ENCODE peak calls at places on chromosome 19, in four cellular contexts. Z is CD8-positive, alpha-beta T cell; L is upper lobe of right lung; N is GM23338. F is an unnamed sample.

GRCh38 chr19:28045621-28046020 is 1167.3 kb downstream of the UQCRFS1 start:
- DNase-seq in N (no peak), L (no peak), Z (no peak), F (no peak)

GRCh38 chr19:56566904-56567273 is 379 bp upstream of the ZNF470 start:
- DNase-seq in Z (peak; percentile 36), L (peak; percentile 78), N (peak; percentile 46), F (no peak)

GRCh38 chr19:37943480-37943879 is 36.5 kb downstream of the SIPA1L3 start:
- DNase-seq in Z (no peak), L (peak; percentile 5), N (no peak), F (no peak)

GRCh38 chr19:6516659-6517291 is 14.1 kb upstream of the TNFSF9 start:
- DNase-seq in N (peak; percentile 97), L (peak; percentile 96), Z (peak; percentile 93), F (peak; percentile 82)

GRCh38 chr19:6253886-6254285 is 25.9 kb downstream of the MLLT1 start:
- DNase-seq in N (no peak), Z (no peak), L (no peak), F (no peak)

GRCh38 chr19:39212377-39212742 is 8.3 kb upstream of the SYCN start:
- DNase-seq in N (peak; percentile 88), L (peak; percentile 72), Z (peak; percentile 63), F (peak; percentile 10)

GRCh38 chr19:49889687-49890348 is 6.9 kb downstream of the IL4I1 start:
- DNase-seq in L (peak; percentile 89), Z (peak; percentile 75), N (peak; percentile 94), F (peak; percentile 63)

GRCh38 chr19:15137777-15138176 is 30.6 kb downstream of the SYDE1 start:
- DNase-seq in Z (no peak), N (no peak), L (no peak), F (peak; percentile 42)

GRCh38 chr19:47549341-47549768 is 23.6 kb downstream of the ZNF541 start:
- DNase-seq in L (peak; percentile 78), N (no peak), Z (no peak), F (no peak)

GRCh38 chr19:2983351-2984195 is 6.2 kb downstream of the TLE6 start:
- DNase-seq in N (peak; percentile 93), Z (no peak), L (peak; percentile 72), F (peak; percentile 74)

GRCh38 chr19:46970815-46971214 is 48.8 kb upstream of the NPAS1 start:
- DNase-seq in Z (no peak), L (no peak), N (no peak), F (peak; percentile 75)

GRCh38 chr19:23698711-23699520 is 11.9 kb upstream of the ZNF675 start:
- DNase-seq in N (peak; percentile 27), Z (no peak), L (no peak), F (no peak)

GRCh38 chr19:46678110-46678732 is 17.2 kb upstream of the DACT3 start:
- DNase-seq in N (peak; percentile 89), L (no peak), Z (peak; percentile 59), F (no peak)

GRCh38 chr19:17325881-17326594 is 8.6 kb downstream of the ANO8 start:
- DNase-seq in Z (no peak), L (no peak), N (no peak), F (peak; percentile 75)

GRCh38 chr19:53927745-53928144 is 18.7 kb downstream of the CACNG7 start:
- DNase-seq in Z (peak; percentile 37), L (no peak), N (peak; percentile 97), F (peak; percentile 77)

GRCh38 chr19:46955114-46955812 is 64.4 kb upstream of the NPAS1 start:
- DNase-seq in L (no peak), N (no peak), Z (peak; percentile 44), F (peak; percentile 57)

GRCh38 chr19:54129617-54129996 is 8.0 kb upstream of the CNOT3 start:
- DNase-seq in Z (no peak), L (no peak), N (no peak), F (no peak)

GRCh38 chr19:3412066-3412465 is 45.7 kb downstream of the NFIC start:
- DNase-seq in L (no peak), Z (no peak), N (no peak), F (no peak)

GRCh38 chr19:11379857-11380350 is 4.2 kb downstream of the EPOR start:
- DNase-seq in N (no peak), Z (no peak), L (no peak), F (no peak)
- H3K4me3 ChIP-seq in N (peak overlapping the region; percentile 58), Z (peak overlapping the region; percentile 72), L (peak overlapping the region; percentile 67), F (no peak overlapping the region)

DNA sequence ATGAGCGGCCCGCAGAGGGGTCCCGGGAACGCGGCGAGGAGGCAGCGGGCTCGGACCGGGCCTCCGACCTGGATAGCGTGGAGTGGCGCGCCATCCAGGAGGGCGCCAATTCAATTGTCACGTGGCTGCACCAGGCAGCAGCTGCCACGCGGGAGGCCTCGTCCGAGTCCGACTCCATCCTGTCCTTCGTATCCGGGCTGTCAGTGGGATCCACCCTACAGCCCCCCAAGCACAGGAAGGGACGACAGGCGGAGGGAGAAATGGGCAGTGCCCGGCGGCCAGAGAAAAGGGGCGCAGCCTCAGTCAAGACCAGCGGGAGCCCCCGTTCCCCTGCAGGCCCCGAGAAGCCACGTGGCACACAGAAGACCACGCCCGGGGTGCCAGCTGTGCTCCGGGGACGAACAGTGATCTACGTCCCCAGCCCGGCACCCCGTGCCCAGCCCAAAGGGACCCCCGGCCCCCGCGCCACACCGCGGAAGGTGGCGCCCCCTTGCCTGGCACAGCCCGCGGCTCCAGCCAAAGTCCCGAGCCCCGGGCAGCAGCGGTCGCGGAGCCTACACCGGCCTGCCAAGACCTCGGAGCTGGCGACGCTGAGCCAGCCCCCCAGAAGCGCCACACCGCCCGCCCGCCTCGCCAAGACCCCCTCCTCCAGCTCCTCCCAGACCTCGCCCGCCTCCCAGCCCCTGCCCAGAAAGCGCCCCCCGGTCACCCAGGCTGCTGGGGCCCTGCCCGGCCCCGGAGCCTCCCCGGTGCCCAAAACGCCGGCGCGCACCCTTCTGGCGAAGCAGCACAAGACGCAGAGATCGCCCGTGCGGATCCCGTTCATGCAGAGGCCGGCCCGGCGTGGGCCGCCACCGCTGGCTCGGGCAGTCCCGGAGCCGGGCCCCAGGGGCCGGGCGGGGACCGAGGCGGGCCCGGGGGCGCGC is 10.5 kb downstream of the C19orf25 start:
- DNase-seq in N (no peak), Z (no peak), L (no peak), F (peak; percentile 41)
- TF ChIP-seq CTCF in N (no peak), Z (no peak), L (no peak), F (no peak)

GRCh38 chr19:995051-995827 is 5.0 kb upstream of the GRIN3B start:
- DNase-seq in Z (no peak), L (peak; percentile 84), N (no peak), F (no peak)

GRCh38 chr19:994516-994915 is 5.7 kb upstream of the GRIN3B start:
- DNase-seq in L (no peak), Z (no peak), N (no peak), F (no peak)

GRCh38 chr19:998064-998463 is 2.2 kb upstream of the GRIN3B start:
- DNase-seq in N (no peak), Z (no peak), L (no peak), F (no peak)

GRCh38 chr19:993831-994393 is 6.3 kb upstream of the GRIN3B start:
- DNase-seq in Z (no peak), N (no peak), L (peak; percentile 64), F (no peak)

GRCh38 chr19:996051-996838 is 4.0 kb upstream of the GRIN3B start:
- DNase-seq in Z (peak; percentile 64), N (peak; percentile 75), L (no peak), F (peak; percentile 50)
- H3K4me3 ChIP-seq in Z (peak overlapping the region; percentile 29), N (peak overlapping the region; percentile 55), L (no peak overlapping the region), F (peak overlapping the region; percentile 13)

GRCh38 chr19:19226204-19226603 is 14.4 kb downstream of the NCAN start:
- DNase-seq in N (no peak), Z (no peak), L (no peak), F (no peak)

GRCh38 chr19:19224150-19224851 is 12.5 kb downstream of the NCAN start:
- DNase-seq in N (no peak), L (no peak), Z (no peak), F (no peak)

GRCh38 chr19:19227217-19227616 is 15.5 kb downstream of the NCAN start:
- DNase-seq in Z (no peak), L (no peak), N (no peak), F (no peak)

GRCh38 chr19:19224852-19225494 is 13.2 kb downstream of the NCAN start:
- DNase-seq in N (peak; percentile 96), L (peak; percentile 90), Z (peak; percentile 75), F (peak; percentile 46)

GRCh38 chr19:19226663-19227062 is 14.9 kb downstream of the NCAN start:
- DNase-seq in Z (no peak), L (no peak), N (no peak), F (no peak)
- TF ChIP-seq CTCF in Z (no peak), L (no peak), N (no peak), F (no peak)

GRCh38 chr19:13012390-13012689 is 17.1 kb downstream of the NFIX start:
- DNase-seq in Z (no peak), L (no peak), N (no peak), F (no peak)
- H3K4me3 ChIP-seq in Z (peak overlapping the region; percentile 44), L (peak overlapping the region; percentile 44), N (peak overlapping the region; percentile 45), F (peak overlapping the region; percentile 63)

DNA sequence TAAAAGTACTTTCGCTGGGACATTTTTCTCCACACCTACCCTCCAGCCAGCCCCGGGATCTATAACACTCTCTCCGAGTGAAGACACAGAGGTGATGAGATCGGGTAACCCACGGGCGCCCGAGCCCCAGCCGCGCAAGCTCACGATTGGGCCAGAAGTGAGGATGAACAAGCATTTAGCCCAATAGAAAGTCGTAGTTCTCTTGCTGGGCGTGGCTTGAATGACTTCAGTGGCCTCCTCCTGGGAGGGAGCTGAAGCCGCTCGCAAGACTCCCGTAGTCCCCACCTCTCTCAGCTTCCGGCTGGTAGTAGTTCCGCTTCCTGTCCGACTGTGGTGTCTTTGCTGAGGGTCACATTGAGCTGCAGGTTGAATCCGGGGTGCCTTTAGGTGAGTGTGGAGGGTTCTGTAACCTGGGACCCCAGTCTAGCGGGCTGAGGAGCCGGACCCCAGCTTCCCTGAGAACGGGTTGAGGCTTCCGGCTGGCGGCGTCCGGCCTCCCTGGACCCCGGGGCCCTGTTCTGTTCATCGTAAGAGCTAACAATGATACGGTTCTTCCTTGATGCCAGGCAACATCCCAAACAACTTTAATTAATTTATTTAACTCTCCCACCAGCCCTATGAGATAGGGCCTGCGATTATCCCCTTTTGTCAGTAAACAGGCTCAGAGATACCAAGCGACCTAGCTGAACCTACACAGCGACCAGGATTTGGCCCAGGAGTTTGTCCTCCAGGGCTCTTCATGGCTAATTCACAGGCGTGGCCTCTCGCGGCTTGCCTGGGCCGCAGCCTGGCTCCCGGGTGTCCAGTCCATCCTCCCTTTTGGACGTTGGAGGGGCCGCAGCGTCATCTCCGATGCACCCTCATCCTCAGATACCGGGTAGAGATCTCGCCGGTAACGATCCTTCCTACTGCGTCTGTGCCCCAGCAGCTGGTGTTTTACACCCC is at the start of gene COX6B1:
- DNase-seq in L (peak; percentile 92), N (peak; percentile 99), Z (peak; percentile 93), F (peak; percentile 96)
- TF ChIP-seq CTCF in L (no peak), N (no peak), Z (no peak), F (no peak)

DNA sequence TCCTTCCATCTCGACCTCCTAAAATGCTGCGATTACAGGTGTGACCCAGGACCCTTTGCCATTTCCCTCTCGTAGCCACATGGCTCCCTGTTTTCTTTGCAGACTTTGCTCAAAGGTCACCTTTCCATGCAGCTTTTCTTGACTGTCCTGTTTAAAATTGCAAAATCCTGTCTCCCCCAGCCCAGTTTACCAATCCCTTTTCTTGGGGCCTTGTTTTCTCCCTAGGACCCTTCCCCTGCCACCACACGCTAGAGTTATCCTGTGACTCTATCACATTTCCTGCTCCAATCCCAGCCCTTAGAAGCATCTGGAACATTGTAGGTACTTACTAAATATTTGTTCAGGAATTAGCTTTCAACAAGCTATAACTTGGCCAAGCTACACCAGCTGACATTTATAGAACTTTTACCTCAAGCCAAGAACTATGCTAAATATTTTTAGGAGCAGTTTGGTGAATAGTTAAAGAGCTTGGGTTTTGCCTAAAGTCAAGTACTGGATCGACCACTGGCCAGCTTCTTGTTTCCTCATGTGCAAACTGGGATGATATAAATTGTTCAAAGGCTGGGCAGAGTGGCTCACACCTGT is 9.1 kb upstream of the SERTAD3 start:
- DNase-seq in L (no peak), Z (no peak), N (no peak), F (no peak)
- H3K4me3 ChIP-seq in L (no peak overlapping the region), Z (no peak overlapping the region), N (no peak overlapping the region), F (no peak overlapping the region)

F was measured in fibroblast of the aortic adventitia.